ENCODE peak calls at places on chromosomes 2 and 18, in four cellular contexts. One of them, this sample, is unnamed.

GRCh38 chr2:64396551-64396950 is 57.4 kb upstream of the LGALSL start:
- DNase-seq in endothelial cell of umbilical vein: no peak
- DNase-seq in tibial artery: no peak
- DNase-seq in PC-3: no peak
- DNase-seq in this sample: no peak

GRCh38 chr2:109168716-109169115 is 39.7 kb downstream of the SH3RF3 start:
- DNase-seq in endothelial cell of umbilical vein: no peak
- DNase-seq in PC-3: no peak
- DNase-seq in tibial artery: no peak
- DNase-seq in this sample: no peak

GRCh38 chr2:239399404-239399999 is 1.3 kb downstream of the HDAC4 start:
- DNase-seq in endothelial cell of umbilical vein: peak; percentile 36
- DNase-seq in PC-3: peak; percentile 21
- DNase-seq in tibial artery: no peak
- DNase-seq in this sample: no peak

GRCh38 chr2:180999274-180999964 is 19.0 kb downstream of the UBE2E3 start:
- DNase-seq in endothelial cell of umbilical vein: no peak
- DNase-seq in PC-3: no peak
- DNase-seq in tibial artery: no peak
- DNase-seq in this sample: no peak

GRCh38 chr2:201735486-201735885 is 37.0 kb upstream of the MPP4 start:
- DNase-seq in tibial artery: no peak
- DNase-seq in PC-3: no peak
- DNase-seq in endothelial cell of umbilical vein: peak; percentile 88
- DNase-seq in this sample: no peak

GRCh38 chr2:206095925-206096324 is 10.0 kb upstream of the INO80D start:
- DNase-seq in endothelial cell of umbilical vein: no peak
- DNase-seq in PC-3: no peak
- DNase-seq in tibial artery: no peak
- DNase-seq in this sample: no peak

GRCh38 chr18:68962623-68963022 is 164.7 kb downstream of the CCDC102B start:
- DNase-seq in tibial artery: no peak
- DNase-seq in PC-3: peak; percentile 27
- DNase-seq in endothelial cell of umbilical vein: no peak
- DNase-seq in this sample: no peak

GRCh38 chr2:110713508-110714362 is 18.6 kb upstream of the ACOXL start:
- DNase-seq in tibial artery: no peak
- DNase-seq in endothelial cell of umbilical vein: no peak
- DNase-seq in PC-3: peak; percentile 50
- DNase-seq in this sample: no peak

GRCh38 chr2:165868211-165868610 is 74.2 kb upstream of the GALNT3 start:
- DNase-seq in PC-3: no peak
- DNase-seq in endothelial cell of umbilical vein: peak; percentile 14
- DNase-seq in tibial artery: no peak
- DNase-seq in this sample: peak; percentile 39

GRCh38 chr2:169110919-169111318 is 41.6 kb downstream of the DHRS9 start:
- DNase-seq in tibial artery: no peak
- DNase-seq in PC-3: no peak
- DNase-seq in endothelial cell of umbilical vein: peak; percentile 57
- DNase-seq in this sample: no peak

GRCh38 chr2:184692137-184692734 is 93.9 kb downstream of the ZNF804A start:
- DNase-seq in endothelial cell of umbilical vein: no peak
- DNase-seq in tibial artery: no peak
- DNase-seq in PC-3: no peak
- DNase-seq in this sample: peak; percentile 22

GRCh38 chr2:38690499-38691420 is 24.8 kb downstream of the GALM start:
- DNase-seq in PC-3: peak; percentile 96
- DNase-seq in endothelial cell of umbilical vein: peak; percentile 87
- DNase-seq in tibial artery: peak; percentile 59
- DNase-seq in this sample: peak; percentile 69

GRCh38 chr2:14235667-14236066 is 396.9 kb upstream of the LRATD1 start:
- DNase-seq in PC-3: no peak
- DNase-seq in tibial artery: no peak
- DNase-seq in endothelial cell of umbilical vein: no peak
- DNase-seq in this sample: no peak

GRCh38 chr2:88903744-88904353 is 212.4 kb downstream of the RPIA start:
- DNase-seq in tibial artery: no peak
- DNase-seq in endothelial cell of umbilical vein: peak; percentile 32
- DNase-seq in PC-3: peak; percentile 60
- DNase-seq in this sample: no peak

GRCh38 chr2:164538250-164538866 is 82.9 kb downstream of the GRB14 start:
- DNase-seq in endothelial cell of umbilical vein: peak; percentile 56
- DNase-seq in tibial artery: no peak
- DNase-seq in PC-3: peak; percentile 73
- DNase-seq in this sample: no peak

GRCh38 chr2:37323770-37324535 is 680 bp downstream of the PRKD3 start:
- DNase-seq in endothelial cell of umbilical vein: peak; percentile 71
- DNase-seq in tibial artery: peak; percentile 73
- DNase-seq in PC-3: peak; percentile 55
- DNase-seq in this sample: no peak

GRCh38 chr2:235596272-235596671 is 102.4 kb downstream of the AGAP1 start:
- DNase-seq in endothelial cell of umbilical vein: no peak
- DNase-seq in PC-3: no peak
- DNase-seq in tibial artery: no peak
- DNase-seq in this sample: no peak

GRCh38 chr2:113910110-113910717 is 20.3 kb downstream of the ACTR3 start:
- DNase-seq in tibial artery: no peak
- DNase-seq in endothelial cell of umbilical vein: no peak
- DNase-seq in PC-3: peak; percentile 19
- DNase-seq in this sample: no peak

GRCh38 chr2:49914281-49914680 is 760.0 kb upstream of the FSHR start:
- DNase-seq in tibial artery: no peak
- DNase-seq in endothelial cell of umbilical vein: no peak
- DNase-seq in PC-3: peak; percentile 61
- DNase-seq in this sample: no peak

GRCh38 chr2:110873056-110873502 is 140.7 kb downstream of the ACOXL start:
- DNase-seq in endothelial cell of umbilical vein: no peak
- DNase-seq in PC-3: no peak
- DNase-seq in tibial artery: no peak
- DNase-seq in this sample: no peak

GRCh38 chr2:224257176-224257575 is 144.7 kb downstream of the FAM124B start:
- DNase-seq in tibial artery: no peak
- DNase-seq in endothelial cell of umbilical vein: no peak
- DNase-seq in PC-3: no peak
- DNase-seq in this sample: no peak

GRCh38 chr2:216477283-216478035 is 21.2 kb upstream of the RPL37A start:
- DNase-seq in tibial artery: no peak
- DNase-seq in endothelial cell of umbilical vein: no peak
- DNase-seq in PC-3: no peak
- DNase-seq in this sample: no peak

GRCh38 chr18:55326134-55326533 is 261.9 kb downstream of the TCF4 start:
- DNase-seq in tibial artery: no peak
- DNase-seq in endothelial cell of umbilical vein: no peak
- DNase-seq in PC-3: no peak
- DNase-seq in this sample: no peak

GRCh38 chr2:41194235-41194634 is 742.3 kb upstream of the SLC8A1 start:
- DNase-seq in PC-3: peak; percentile 33
- DNase-seq in endothelial cell of umbilical vein: peak; percentile 94
- DNase-seq in tibial artery: no peak
- DNase-seq in this sample: no peak

GRCh38 chr2:241211276-241211675 is 22.8 kb downstream of the ANO7 start:
- DNase-seq in PC-3: no peak
- DNase-seq in tibial artery: no peak
- DNase-seq in endothelial cell of umbilical vein: no peak
- DNase-seq in this sample: no peak

GRCh38 chr2:60366178-60366577 is 187.3 kb downstream of the BCL11A start:
- DNase-seq in tibial artery: no peak
- DNase-seq in PC-3: no peak
- DNase-seq in endothelial cell of umbilical vein: no peak
- DNase-seq in this sample: no peak

GRCh38 chr2:12589802-12590320 is 126.9 kb upstream of the TRIB2 start:
- DNase-seq in tibial artery: no peak
- DNase-seq in PC-3: no peak
- DNase-seq in endothelial cell of umbilical vein: no peak
- DNase-seq in this sample: no peak

GRCh38 chr2:19541884-19542283 is 183.5 kb upstream of the OSR1 start:
- DNase-seq in PC-3: peak; percentile 43
- DNase-seq in endothelial cell of umbilical vein: no peak
- DNase-seq in tibial artery: no peak
- DNase-seq in this sample: no peak

GRCh38 chr18:8912348-8913057 is 190.0 kb upstream of the NDUFV2 start:
- DNase-seq in endothelial cell of umbilical vein: no peak
- DNase-seq in PC-3: no peak
- DNase-seq in tibial artery: no peak
- DNase-seq in this sample: no peak

GRCh38 chr2:24592436-24593100 is 101.5 kb downstream of the NCOA1 start:
- DNase-seq in endothelial cell of umbilical vein: no peak
- DNase-seq in tibial artery: no peak
- DNase-seq in PC-3: no peak
- DNase-seq in this sample: no peak

GRCh38 chr2:160551259-160551658 is 57.7 kb upstream of the RBMS1 start:
- DNase-seq in endothelial cell of umbilical vein: no peak
- DNase-seq in tibial artery: no peak
- DNase-seq in PC-3: no peak
- DNase-seq in this sample: no peak

DNA sequence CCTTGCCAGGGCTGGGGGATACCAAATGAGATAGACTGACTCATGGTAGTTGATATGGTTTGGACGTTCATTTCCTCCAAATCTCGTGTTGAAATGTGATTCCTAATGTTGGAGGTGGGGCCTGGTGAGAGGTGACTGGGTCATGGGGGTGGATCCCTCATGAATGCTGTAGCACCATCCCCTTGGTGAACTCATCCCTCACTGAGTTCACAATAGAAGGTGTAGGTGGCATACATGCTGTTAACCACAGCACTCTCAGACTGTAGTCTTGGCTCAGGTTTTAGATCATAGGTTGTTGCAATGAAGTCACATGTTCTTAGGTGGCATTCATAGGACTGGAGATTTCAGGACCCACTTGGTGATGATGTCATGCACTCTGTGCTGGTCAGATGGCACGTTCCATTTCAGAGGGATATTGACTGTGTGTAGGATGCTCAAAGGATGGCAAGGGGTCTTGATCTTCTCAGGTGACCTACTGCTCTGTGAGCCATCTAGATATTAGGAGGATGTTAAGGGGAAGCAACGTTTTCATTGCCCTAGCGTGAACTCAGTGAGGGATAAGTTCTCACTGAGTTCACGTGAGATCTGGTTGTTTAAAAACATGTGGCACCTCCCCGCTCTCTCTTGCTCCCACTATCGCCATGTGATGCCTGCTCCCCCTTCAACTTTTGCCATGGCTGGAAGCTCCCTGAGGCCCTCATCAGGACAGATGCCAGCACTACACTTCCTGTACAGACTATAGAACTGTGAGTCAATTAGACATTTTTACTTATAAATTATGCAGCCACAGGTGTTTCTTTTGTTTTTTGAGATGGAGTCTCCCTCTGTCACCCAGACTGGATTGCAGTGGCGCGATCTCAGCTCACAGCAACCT is 73.8 kb upstream of the ACAA2 start:
- DNase-seq in PC-3: peak; percentile 3
- DNase-seq in tibial artery: no peak
- DNase-seq in endothelial cell of umbilical vein: no peak
- DNase-seq in this sample: no peak
- TF ChIP-seq CTCF in PC-3: no peak
- TF ChIP-seq CTCF in tibial artery: no peak
- TF ChIP-seq CTCF in endothelial cell of umbilical vein: no peak
- TF ChIP-seq CTCF in this sample: no peak

DNA sequence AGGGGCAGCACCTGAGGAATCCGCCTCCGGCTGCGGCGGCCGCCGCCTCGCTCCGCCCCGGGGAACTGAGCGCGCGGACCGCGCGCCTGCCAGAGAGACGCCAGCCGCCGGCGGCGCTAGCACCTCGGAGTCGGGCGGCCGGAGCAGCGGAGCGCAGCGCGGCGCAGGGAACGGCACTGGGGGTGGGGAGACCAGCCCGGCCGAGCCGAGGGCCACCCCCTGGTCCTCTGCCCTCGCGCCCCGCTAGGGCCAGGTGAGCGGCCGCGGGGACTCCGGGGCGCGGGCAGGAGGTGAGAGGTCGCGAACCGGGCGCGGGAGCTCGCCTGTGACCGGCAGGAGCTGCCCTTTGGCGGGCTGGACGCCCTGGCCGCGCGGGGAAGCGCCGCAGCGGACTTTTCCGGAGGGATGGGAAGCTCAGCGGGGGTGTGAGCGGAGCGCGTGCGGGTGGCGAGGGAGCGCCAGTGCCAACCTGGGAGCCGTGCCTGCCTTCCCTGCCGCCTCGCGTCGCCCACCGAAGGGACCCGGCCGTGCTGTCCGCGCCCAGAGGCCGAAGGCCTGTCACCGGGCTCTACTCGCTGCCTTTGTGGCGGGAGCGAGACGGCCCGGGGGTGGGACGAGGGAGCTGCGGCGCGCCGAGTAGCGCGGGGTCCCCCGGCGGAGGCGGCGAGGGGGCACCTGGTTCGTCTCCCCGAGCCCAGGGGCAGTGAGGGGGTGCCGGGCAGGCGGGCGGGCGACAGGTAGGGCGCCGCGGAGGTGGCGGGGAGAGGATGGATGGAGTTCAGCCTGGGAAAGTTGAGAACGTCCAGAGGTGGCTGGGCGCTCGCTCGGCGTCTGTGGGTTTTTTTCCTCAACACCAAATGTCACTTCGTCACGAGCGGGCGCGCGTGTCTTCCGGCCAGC is at the start of gene GREB1L:
- DNase-seq in endothelial cell of umbilical vein: peak; percentile 26
- DNase-seq in PC-3: peak; percentile 85
- DNase-seq in tibial artery: peak; percentile 73
- DNase-seq in this sample: peak; percentile 11
- TF ChIP-seq CTCF in endothelial cell of umbilical vein: peak; percentile 32
- TF ChIP-seq CTCF in PC-3: no peak
- TF ChIP-seq CTCF in tibial artery: peak; percentile 11
- TF ChIP-seq CTCF in this sample: peak; percentile 3

DNA sequence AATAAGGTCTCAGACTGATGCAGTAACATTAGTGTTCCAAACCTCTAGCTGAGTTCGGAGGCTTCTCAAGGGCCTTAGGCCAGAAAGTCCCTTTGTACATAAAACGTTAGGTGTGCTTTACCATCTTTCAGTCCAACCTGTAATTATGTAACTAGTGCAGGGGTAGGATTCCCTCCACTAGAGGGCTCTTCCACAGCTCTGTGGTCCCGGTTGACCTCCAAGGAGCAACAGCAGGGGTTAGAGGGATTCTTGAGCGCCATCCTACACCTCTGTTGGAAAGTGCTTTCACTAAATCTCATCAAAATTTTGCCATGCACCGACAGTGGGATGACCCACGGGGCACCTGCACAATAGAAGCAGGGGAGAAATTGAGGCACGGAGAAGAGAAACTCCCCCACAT is 155.8 kb upstream of the LRP1B start:
- DNase-seq in endothelial cell of umbilical vein: no peak
- DNase-seq in tibial artery: no peak
- DNase-seq in PC-3: peak; percentile 61
- DNase-seq in this sample: no peak
- TF ChIP-seq CTCF in endothelial cell of umbilical vein: peak; percentile 24
- TF ChIP-seq CTCF in tibial artery: no peak
- TF ChIP-seq CTCF in PC-3: peak; percentile 72
- TF ChIP-seq CTCF in this sample: peak; percentile 1

DNA sequence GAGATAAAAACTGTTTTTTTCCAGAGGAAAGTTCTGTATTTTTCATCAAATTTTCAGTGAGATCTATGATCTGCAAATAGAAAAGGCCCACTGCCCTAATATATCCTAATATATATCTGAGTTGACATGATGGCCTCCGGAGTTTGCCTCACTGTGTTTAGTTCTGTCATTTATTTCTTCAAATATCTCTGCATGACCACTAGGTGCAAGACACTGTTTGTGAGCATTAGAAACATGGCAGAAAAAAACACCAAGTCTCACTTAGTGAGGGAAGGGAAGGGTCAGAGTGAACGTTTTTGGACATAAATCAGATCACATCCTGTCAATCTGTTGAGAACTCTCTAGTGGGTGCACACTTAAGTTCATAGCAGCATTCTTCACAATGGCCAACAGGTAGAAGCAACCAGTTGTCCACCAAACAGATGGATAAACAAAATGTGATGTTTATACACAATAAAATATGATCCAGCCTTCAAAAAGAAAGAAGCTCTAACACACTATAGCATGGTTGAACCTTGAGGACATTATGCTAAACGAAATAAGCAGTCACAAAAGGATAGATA is 53.4 kb downstream of the SPIRE1 start:
- DNase-seq in PC-3: no peak
- DNase-seq in endothelial cell of umbilical vein: no peak
- DNase-seq in tibial artery: no peak
- DNase-seq in this sample: no peak
- TF ChIP-seq CTCF in PC-3: peak; percentile 51
- TF ChIP-seq CTCF in endothelial cell of umbilical vein: no peak
- TF ChIP-seq CTCF in tibial artery: no peak
- TF ChIP-seq CTCF in this sample: no peak